ENCODE peak calls at places on chromosomes 1 and 21, in five cellular contexts. H is psoas muscle, X is IMR-90, S is iPS DF 6.9, D is sigmoid colon. M is an unnamed sample.

GRCh38 chr1:24465099-24465498 is 37.5 kb upstream of the RCAN3 start:
- DNase-seq in H (no peak), X (no peak), S (no peak), D (no peak), M (no peak)

GRCh38 chr1:6960291-6960758 is 175.1 kb downstream of the CAMTA1 start:
- DNase-seq in H (peak; percentile 50), X (peak; percentile 45), S (no peak), D (no peak), M (no peak)

GRCh38 chr1:162954824-162955223 is 93.8 kb upstream of the CCDC190 start:
- DNase-seq in H (no peak), X (peak; percentile 59), S (no peak), D (no peak), M (no peak)

GRCh38 chr1:74468982-74469603 is 43.3 kb downstream of the LRRC53 start:
- DNase-seq in H (no peak), X (peak; percentile 56), S (peak; percentile 25), D (no peak), M (no peak)

GRCh38 chr1:211736351-211736915 is 61.0 kb upstream of the NEK2 start:
- DNase-seq in H (peak; percentile 43), X (no peak), S (no peak), D (no peak), M (no peak)

GRCh38 chr1:157092831-157093230 is 6.8 kb downstream of the ETV3L start:
- DNase-seq in H (peak; percentile 45), X (no peak), S (no peak), D (peak; percentile 63), M (peak; percentile 74)

GRCh38 chr1:210438928-210439841 is 110.5 kb downstream of the HHAT start:
- DNase-seq in H (no peak), X (peak; percentile 98), S (no peak), D (no peak), M (no peak)

GRCh38 chr1:17617787-17618557 is 78.5 kb downstream of the ARHGEF10L start:
- DNase-seq in H (peak; percentile 77), X (peak; percentile 43), S (no peak), D (peak; percentile 86), M (no peak)

GRCh38 chr1:22673486-22674409 is 20.7 kb downstream of the C1QB start:
- DNase-seq in H (peak; percentile 50), X (peak; percentile 74), S (no peak), D (no peak), M (no peak)

GRCh38 chr1:159664247-159664646 is 50.1 kb downstream of the CRP start:
- DNase-seq in H (no peak), X (no peak), S (no peak), D (no peak), M (no peak)

GRCh38 chr1:109256971-109257681 is 7.8 kb downstream of the CELSR2 start:
- DNase-seq in H (no peak), X (peak; percentile 53), S (no peak), D (no peak), M (no peak)

GRCh38 chr1:24321150-24321549 is 2.0 kb downstream of the GRHL3 start:
- DNase-seq in H (no peak), X (no peak), S (no peak), D (no peak), M (no peak)

GRCh38 chr1:110393691-110394564 is 3.1 kb upstream of the SLC16A4 start:
- DNase-seq in H (no peak), X (peak; percentile 92), S (no peak), D (no peak), M (no peak)

GRCh38 chr1:209748620-209749019 is 7.2 kb upstream of the TRAF3IP3 start:
- DNase-seq in H (no peak), X (no peak), S (no peak), D (no peak), M (no peak)

GRCh38 chr1:94310570-94311270 is 73.3 kb upstream of the ARHGAP29 start:
- DNase-seq in H (no peak), X (no peak), S (no peak), D (no peak), M (no peak)

GRCh38 chr1:119617751-119618691 is 30.0 kb downstream of the ZNF697 start:
- DNase-seq in H (no peak), X (peak; percentile 17), S (no peak), D (no peak), M (no peak)

GRCh38 chr1:208979776-208980175 is 603.7 kb upstream of the CAMK1G start:
- DNase-seq in H (no peak), X (no peak), S (no peak), D (no peak), M (no peak)

GRCh38 chr1:83929184-83929583 is 69.7 kb downstream of the TTLL7 start:
- DNase-seq in H (no peak), X (peak; percentile 73), S (no peak), D (no peak), M (no peak)

GRCh38 chr1:37997256-37998088 is 7.7 kb upstream of the SF3A3 start:
- DNase-seq in H (no peak), X (no peak), S (no peak), D (no peak), M (no peak)

GRCh38 chr1:223215026-223215425 is 72.0 kb upstream of the TLR5 start:
- DNase-seq in H (no peak), X (no peak), S (no peak), D (no peak), M (peak; percentile 31)

GRCh38 chr1:24505816-24506215 is 3.2 kb downstream of the RCAN3 start:
- DNase-seq in H (no peak), X (no peak), S (no peak), D (no peak), M (no peak)

GRCh38 chr1:67560580-67561285 is 124.3 kb upstream of the GADD45A start:
- DNase-seq in H (no peak), X (peak; percentile 18), S (no peak), D (peak; percentile 69), M (no peak)

GRCh38 chr1:180343931-180344406 is 113.9 kb downstream of the LHX4 start:
- DNase-seq in H (no peak), X (peak; percentile 47), S (no peak), D (no peak), M (no peak)

GRCh38 chr1:31886866-31887265 is 51.3 kb downstream of the PTP4A2 start:
- DNase-seq in H (no peak), X (no peak), S (no peak), D (no peak), M (no peak)

GRCh38 chr1:16173447-16174260 is 17.8 kb upstream of the EPHA2 start:
- DNase-seq in H (no peak), X (peak; percentile 50), S (no peak), D (no peak), M (no peak)

GRCh38 chr1:16170283-16170673 is 14.4 kb upstream of the EPHA2 start:
- DNase-seq in H (no peak), X (no peak), S (no peak), D (no peak), M (no peak)

GRCh38 chr1:16172232-16172830 is 16.5 kb upstream of the EPHA2 start:
- DNase-seq in H (no peak), X (no peak), S (no peak), D (no peak), M (peak; percentile 64)

GRCh38 chr1:16172964-16173446 is 17.1 kb upstream of the EPHA2 start:
- DNase-seq in H (no peak), X (peak; percentile 45), S (no peak), D (no peak), M (no peak)

DNA sequence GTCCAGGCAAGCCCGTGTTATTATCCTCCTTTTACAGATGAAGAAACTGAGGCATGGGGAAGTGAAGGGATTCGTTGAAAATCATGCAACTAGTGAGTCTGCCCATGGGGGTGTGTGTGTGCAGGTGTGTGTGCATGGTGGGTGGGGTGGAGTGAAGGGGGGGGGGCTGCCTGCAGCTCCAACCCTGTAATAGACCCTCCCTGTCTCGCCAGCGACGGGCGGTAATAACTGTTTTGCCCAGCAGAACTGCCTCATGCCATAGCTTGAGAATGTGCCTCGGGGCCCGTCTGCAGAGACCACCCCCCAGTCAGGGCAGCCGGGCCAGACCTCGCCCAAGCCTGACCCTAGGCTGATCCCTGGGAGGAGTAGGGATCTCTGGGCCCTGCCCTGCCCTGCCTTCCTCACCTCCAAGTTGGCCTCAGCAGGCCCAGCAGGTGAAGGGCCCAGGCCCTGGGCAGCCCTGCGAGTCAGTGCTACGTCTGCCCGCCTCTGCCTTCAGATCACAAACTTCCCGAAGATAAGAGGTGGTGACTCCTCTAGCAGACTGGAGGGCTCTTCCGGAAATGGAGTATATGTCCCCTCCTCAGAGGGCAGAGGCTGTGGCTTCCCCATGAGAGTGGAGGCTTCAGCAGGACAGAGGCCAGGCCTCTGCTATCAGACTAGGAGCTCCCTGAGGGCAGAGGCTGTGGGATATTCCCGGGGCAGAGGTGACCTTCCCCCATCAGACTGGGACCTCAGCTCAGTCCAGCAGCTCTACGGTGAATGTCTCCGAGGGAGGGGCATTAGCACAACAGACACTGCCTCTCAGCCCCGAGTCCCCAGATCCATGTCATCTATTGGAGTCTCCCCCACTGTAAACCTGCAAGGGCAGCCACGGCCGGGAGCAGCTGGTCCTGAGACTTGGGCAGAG is 15.7 kb upstream of the EPHA2 start:
- DNase-seq in H (no peak), X (no peak), S (no peak), D (no peak), M (no peak)
- H3K4me1 ChIP-seq in H (peaks cover 12% of the 10 kb centered on the region), X (peaks cover 29% of the 10 kb centered on the region), S (peaks cover 5% of the 10 kb centered on the region), D (no peaks in the 10 kb centered on the region), M (peaks cover 49% of the 10 kb centered on the region)

DNA sequence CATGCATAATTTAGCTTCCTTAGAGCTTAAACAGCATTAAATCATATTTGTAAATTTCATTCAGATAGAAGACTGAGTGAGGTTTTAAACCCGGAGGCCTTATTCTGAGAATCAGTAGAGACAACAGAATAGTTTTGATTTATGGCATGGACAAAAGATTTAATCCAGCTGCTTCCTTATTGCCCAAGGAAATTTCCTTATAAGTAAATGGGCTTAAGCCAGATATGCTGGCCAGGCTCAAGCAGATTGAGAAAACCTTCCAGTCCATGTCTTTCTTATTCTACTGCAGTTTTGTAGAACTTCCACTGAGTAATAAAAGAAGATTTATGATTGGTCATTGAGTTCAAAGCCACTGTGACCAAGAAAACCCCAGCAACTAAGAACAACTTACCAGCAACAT is 323.0 kb downstream of the TGFB2 start:
- DNase-seq in H (no peak), X (no peak), S (no peak), D (no peak), M (no peak)
- H3K27ac ChIP-seq in H (no peak overlapping the region), X (no peak overlapping the region), S (no peak overlapping the region), D (no peak overlapping the region), M (no peak overlapping the region)

GRCh38 chr21:27212444-27212843 is 245.6 kb upstream of the ADAMTS5 start:
- DNase-seq in H (no peak), X (no peak), S (no peak), D (no peak), M (no peak)

GRCh38 chr21:27219068-27219467 is 252.2 kb upstream of the ADAMTS5 start:
- DNase-seq in H (peak; percentile 10), X (peak; percentile 58), S (no peak), D (no peak), M (no peak)

GRCh38 chr21:27213328-27213727 is 246.4 kb upstream of the ADAMTS5 start:
- DNase-seq in H (no peak), X (peak; percentile 36), S (peak; percentile 16), D (no peak), M (no peak)
- H3K4me1 ChIP-seq in H (no peaks in the 10 kb centered on the region), X (no peaks in the 10 kb centered on the region), S (no peaks in the 10 kb centered on the region), D (no peaks in the 10 kb centered on the region), M (no peaks in the 10 kb centered on the region)

GRCh38 chr21:41686664-41687063 is 80.2 kb downstream of the RIPK4 start:
- DNase-seq in H (no peak), X (no peak), S (no peak), D (no peak), M (no peak)

GRCh38 chr21:41684381-41685245 is 82.2 kb downstream of the RIPK4 start:
- DNase-seq in H (no peak), X (peak; percentile 67), S (no peak), D (no peak), M (no peak)

GRCh38 chr21:41687633-41688032 is 79.2 kb downstream of the RIPK4 start:
- DNase-seq in H (no peak), X (no peak), S (no peak), D (no peak), M (no peak)

GRCh38 chr21:41683815-41684214 is 83.0 kb downstream of the RIPK4 start:
- DNase-seq in H (no peak), X (no peak), S (no peak), D (no peak), M (no peak)

GRCh38 chr21:41685511-41686149 is 81.2 kb downstream of the RIPK4 start:
- DNase-seq in H (no peak), X (no peak), S (no peak), D (no peak), M (no peak)
- H3K27ac ChIP-seq in H (no peak overlapping the region), X (no peak overlapping the region), S (no peak overlapping the region), D (no peak overlapping the region), M (peak overlapping the region; percentile 78)